ENCODE peak calls at places on chromosomes 6 and 20, in five cellular contexts. One of them, this sample, is unnamed.

GRCh38 chr20:58144071-58144470 is 84.4 kb downstream of the ANKRD60 start:
- DNase-seq in fibroblast of lung: no peak
- DNase-seq in bronchial epithelial cell: no peak
- DNase-seq in posterior cingulate gyrus: no peak
- DNase-seq in NCI-H1092: no peak
- DNase-seq in this sample: no peak

GRCh38 chr6:95431637-95432228 is 145.6 kb upstream of the MANEA start:
- DNase-seq in fibroblast of lung: peak
- DNase-seq in bronchial epithelial cell: peak
- DNase-seq in posterior cingulate gyrus: peak
- DNase-seq in NCI-H1092: no peak
- DNase-seq in this sample: peak

GRCh38 chr6:47478233-47479155 is 905 bp downstream of the CD2AP start:
- DNase-seq in fibroblast of lung: peak
- DNase-seq in bronchial epithelial cell: peak
- DNase-seq in posterior cingulate gyrus: no peak
- DNase-seq in NCI-H1092: no peak
- DNase-seq in this sample: peak

GRCh38 chr6:112956696-112957525 is 609.8 kb downstream of the RFPL4B start:
- DNase-seq in fibroblast of lung: peak
- DNase-seq in bronchial epithelial cell: peak
- DNase-seq in posterior cingulate gyrus: no peak
- DNase-seq in NCI-H1092: no peak
- DNase-seq in this sample: peak

GRCh38 chr20:3843490-3843889 is 3.1 kb upstream of the MAVS start:
- DNase-seq in fibroblast of lung: peak
- DNase-seq in bronchial epithelial cell: peak
- DNase-seq in posterior cingulate gyrus: no peak
- DNase-seq in NCI-H1092: no peak
- DNase-seq in this sample: peak

GRCh38 chr6:14550817-14551216 is 433.2 kb downstream of the CD83 start:
- DNase-seq in fibroblast of lung: no peak
- DNase-seq in bronchial epithelial cell: no peak
- DNase-seq in posterior cingulate gyrus: no peak
- DNase-seq in NCI-H1092: no peak
- DNase-seq in this sample: no peak

GRCh38 chr6:54916858-54917257 is 70.3 kb downstream of the FAM83B start:
- DNase-seq in fibroblast of lung: no peak
- DNase-seq in bronchial epithelial cell: peak
- DNase-seq in posterior cingulate gyrus: no peak
- DNase-seq in NCI-H1092: no peak
- DNase-seq in this sample: no peak

GRCh38 chr6:118387921-118388701 is 160.0 kb upstream of the PLN start:
- DNase-seq in fibroblast of lung: peak
- DNase-seq in bronchial epithelial cell: peak
- DNase-seq in posterior cingulate gyrus: no peak
- DNase-seq in NCI-H1092: no peak
- DNase-seq in this sample: peak

GRCh38 chr6:82494367-82494766 is 130.8 kb downstream of the TPBG start:
- DNase-seq in fibroblast of lung: no peak
- DNase-seq in bronchial epithelial cell: no peak
- DNase-seq in posterior cingulate gyrus: no peak
- DNase-seq in NCI-H1092: no peak
- DNase-seq in this sample: no peak

GRCh38 chr20:50001784-50002311 is 19.1 kb downstream of the SNAI1 start:
- DNase-seq in fibroblast of lung: no peak
- DNase-seq in bronchial epithelial cell: no peak
- DNase-seq in posterior cingulate gyrus: no peak
- DNase-seq in NCI-H1092: no peak
- DNase-seq in this sample: no peak

GRCh38 chr6:35511183-35511941 is 1.3 kb downstream of the TULP1 start:
- DNase-seq in fibroblast of lung: no peak
- DNase-seq in bronchial epithelial cell: no peak
- DNase-seq in posterior cingulate gyrus: no peak
- DNase-seq in NCI-H1092: no peak
- DNase-seq in this sample: no peak

GRCh38 chr6:125232466-125232865 is 69.3 kb downstream of the HDDC2 start:
- DNase-seq in fibroblast of lung: peak
- DNase-seq in bronchial epithelial cell: no peak
- DNase-seq in posterior cingulate gyrus: no peak
- DNase-seq in NCI-H1092: no peak
- DNase-seq in this sample: peak

GRCh38 chr6:111533087-111533784 is 50.2 kb upstream of the REV3L start:
- DNase-seq in fibroblast of lung: no peak
- DNase-seq in bronchial epithelial cell: no peak
- DNase-seq in posterior cingulate gyrus: no peak
- DNase-seq in NCI-H1092: no peak
- DNase-seq in this sample: no peak

GRCh38 chr20:41001497-41001896 is 27.1 kb upstream of the TOP1 start:
- DNase-seq in fibroblast of lung: peak
- DNase-seq in bronchial epithelial cell: peak
- DNase-seq in posterior cingulate gyrus: no peak
- DNase-seq in NCI-H1092: no peak
- DNase-seq in this sample: peak

GRCh38 chr20:46176744-46177378 is 58.7 kb downstream of the CD40 start:
- DNase-seq in fibroblast of lung: no peak
- DNase-seq in bronchial epithelial cell: no peak
- DNase-seq in posterior cingulate gyrus: no peak
- DNase-seq in NCI-H1092: no peak
- DNase-seq in this sample: no peak

GRCh38 chr6:118869350-118869749 is 24.6 kb upstream of the ASF1A start:
- DNase-seq in fibroblast of lung: peak
- DNase-seq in bronchial epithelial cell: peak
- DNase-seq in posterior cingulate gyrus: no peak
- DNase-seq in NCI-H1092: no peak
- DNase-seq in this sample: peak

GRCh38 chr20:47133809-47134456 is 222.6 kb downstream of the ZMYND8 start:
- DNase-seq in fibroblast of lung: peak
- DNase-seq in bronchial epithelial cell: peak
- DNase-seq in posterior cingulate gyrus: no peak
- DNase-seq in NCI-H1092: no peak
- DNase-seq in this sample: peak

GRCh38 chr6:84086545-84087429 is 53.2 kb downstream of the MRAP2 start:
- DNase-seq in fibroblast of lung: no peak
- DNase-seq in bronchial epithelial cell: no peak
- DNase-seq in posterior cingulate gyrus: no peak
- DNase-seq in NCI-H1092: no peak
- DNase-seq in this sample: no peak

GRCh38 chr6:151391471-151392428 is at the start of gene ZBTB2:
- DNase-seq in fibroblast of lung: peak
- DNase-seq in bronchial epithelial cell: peak
- DNase-seq in posterior cingulate gyrus: peak
- DNase-seq in NCI-H1092: peak
- DNase-seq in this sample: peak

GRCh38 chr6:135250234-135250633 is 69.1 kb downstream of the MYB start:
- DNase-seq in fibroblast of lung: no peak
- DNase-seq in bronchial epithelial cell: no peak
- DNase-seq in posterior cingulate gyrus: no peak
- DNase-seq in NCI-H1092: no peak
- DNase-seq in this sample: no peak

GRCh38 chr6:36907781-36908180 is 22.0 kb downstream of the C6orf89 start:
- DNase-seq in fibroblast of lung: peak
- DNase-seq in bronchial epithelial cell: peak
- DNase-seq in posterior cingulate gyrus: peak
- DNase-seq in NCI-H1092: peak
- DNase-seq in this sample: no peak

GRCh38 chr6:79184086-79184485 is 50.4 kb downstream of the HMGN3 start:
- DNase-seq in fibroblast of lung: no peak
- DNase-seq in bronchial epithelial cell: no peak
- DNase-seq in posterior cingulate gyrus: no peak
- DNase-seq in NCI-H1092: no peak
- DNase-seq in this sample: no peak

GRCh38 chr20:62377615-62378085 is 9.3 kb upstream of the RPS21 start:
- DNase-seq in fibroblast of lung: no peak
- DNase-seq in bronchial epithelial cell: no peak
- DNase-seq in posterior cingulate gyrus: peak
- DNase-seq in NCI-H1092: peak
- DNase-seq in this sample: no peak

GRCh38 chr20:1939270-1939595 is 44.0 kb downstream of the SIRPA start:
- DNase-seq in fibroblast of lung: no peak
- DNase-seq in bronchial epithelial cell: no peak
- DNase-seq in posterior cingulate gyrus: no peak
- DNase-seq in NCI-H1092: no peak
- DNase-seq in this sample: no peak

GRCh38 chr6:27066381-27066780 is 181.1 kb upstream of the PRSS16 start:
- DNase-seq in fibroblast of lung: no peak
- DNase-seq in bronchial epithelial cell: no peak
- DNase-seq in posterior cingulate gyrus: no peak
- DNase-seq in NCI-H1092: no peak
- DNase-seq in this sample: no peak

GRCh38 chr6:140446241-140446640 is 1071.8 kb upstream of the CITED2 start:
- DNase-seq in fibroblast of lung: no peak
- DNase-seq in bronchial epithelial cell: no peak
- DNase-seq in posterior cingulate gyrus: no peak
- DNase-seq in NCI-H1092: no peak
- DNase-seq in this sample: no peak

GRCh38 chr6:29727637-29728036 is 4.4 kb downstream of the HLA-F start:
- DNase-seq in fibroblast of lung: no peak
- DNase-seq in bronchial epithelial cell: no peak
- DNase-seq in posterior cingulate gyrus: no peak
- DNase-seq in NCI-H1092: no peak
- DNase-seq in this sample: no peak

GRCh38 chr6:3888153-3888957 is 39.2 kb downstream of the FAM50B start:
- DNase-seq in fibroblast of lung: peak
- DNase-seq in bronchial epithelial cell: no peak
- DNase-seq in posterior cingulate gyrus: no peak
- DNase-seq in NCI-H1092: no peak
- DNase-seq in this sample: no peak

GRCh38 chr6:28589234-28589951 is 63.7 kb downstream of the GPX5 start:
- DNase-seq in fibroblast of lung: peak
- DNase-seq in bronchial epithelial cell: peak
- DNase-seq in posterior cingulate gyrus: no peak
- DNase-seq in NCI-H1092: no peak
- DNase-seq in this sample: peak